ENCODE peak calls at places on chromosomes 2 and 18, in six cellular contexts. H is fibroblast of the conjunctiva; D is BJ; W is stimulated activated CD4-positive, alpha-beta T cell treated with anti-CD3 and anti-CD28 coated beads, Interleukin-1b, Interleukin-23, amount 100 ng/mL, for 4 hours; O is activated naive CD8-positive, alpha-beta T cell treated with anti-CD3 and anti-CD28 coated beads, Interleukin-2, amount 50 U/mL, for 24 hours; Z is suprapubic skin. Q is an unnamed sample.

GRCh38 chr2:222884765-222885424 is 24.1 kb downstream of the ACSL3 start:
- DNase-seq in Z (no peak), O (no peak), H (no peak), D (no peak), W (no peak), Q (no peak)

GRCh38 chr18:59267511-59268126 is 5.6 kb downstream of the RAX start:
- DNase-seq in O (no peak), Z (no peak), W (no peak), H (no peak), D (no peak), Q (no peak)

GRCh38 chr18:12304351-12305210 is 3.5 kb upstream of the TUBB6 start:
- DNase-seq in W (no peak), Z (peak), O (no peak), D (no peak), H (no peak), Q (no peak)

GRCh38 chr2:209613941-209614340 is 157.7 kb upstream of the UNC80 start:
- DNase-seq in D (no peak), W (no peak), H (no peak), Z (no peak), O (no peak), Q (no peak)

GRCh38 chr18:72833471-72833870 is 34.3 kb downstream of the NETO1 start:
- DNase-seq in Z (no peak), H (no peak), D (no peak), O (no peak), W (no peak), Q (no peak)

GRCh38 chr2:127560929-127561275 is 25.4 kb downstream of the MYO7B start:
- DNase-seq in H (peak), W (no peak), Z (no peak), D (no peak), O (no peak), Q (peak)

GRCh38 chr2:172830482-172830881 is 94.8 kb downstream of the RAPGEF4 start:
- DNase-seq in D (no peak), H (no peak), W (no peak), Z (no peak), O (no peak), Q (no peak)

GRCh38 chr2:161681043-161681442 is 56.8 kb downstream of the SLC4A10 start:
- DNase-seq in Z (no peak), D (no peak), O (no peak), W (no peak), H (peak), Q (no peak)

GRCh38 chr2:71620851-71621251 is 167.5 kb downstream of the DYSF start:
- DNase-seq in W (no peak), O (no peak), Z (peak), H (no peak), D (no peak), Q (no peak)

GRCh38 chr18:73381361-73382031 is 513.7 kb upstream of the NETO1 start:
- DNase-seq in O (no peak), W (no peak), H (no peak), D (no peak), Z (no peak), Q (no peak)

GRCh38 chr2:164692958-164693357 is 71.7 kb upstream of the GRB14 start:
- DNase-seq in H (no peak), W (no peak), O (no peak), D (no peak), Z (no peak), Q (no peak)

GRCh38 chr2:11556101-11556806 is 22.4 kb downstream of the GREB1 start:
- DNase-seq in D (no peak), H (no peak), O (no peak), W (no peak), Z (no peak), Q (no peak)

GRCh38 chr2:100563407-100564247 is 834 bp downstream of the PDCL3 start:
- DNase-seq in Z (peak), H (no peak), W (no peak), D (no peak), O (no peak), Q (no peak)

GRCh38 chr2:160433466-160434172 is 60.0 kb downstream of the RBMS1 start:
- DNase-seq in H (no peak), W (no peak), Z (no peak), O (no peak), D (no peak), Q (no peak)

GRCh38 chr2:1793868-1794445 is 49.6 kb upstream of the PXDN start:
- DNase-seq in O (no peak), W (no peak), Z (no peak), H (no peak), D (no peak), Q (no peak)

GRCh38 chr2:14761118-14761517 is 128.6 kb downstream of the LRATD1 start:
- DNase-seq in Z (no peak), W (no peak), O (no peak), H (no peak), D (no peak), Q (no peak)

GRCh38 chr2:223884399-223884798 is 47.0 kb upstream of the AP1S3 start:
- DNase-seq in O (no peak), D (no peak), W (no peak), Z (no peak), H (no peak), Q (no peak)

GRCh38 chr18:46538376-46538775 is 118.6 kb downstream of the LOXHD1 start:
- DNase-seq in W (no peak), O (no peak), H (no peak), Z (no peak), D (no peak), Q (no peak)

GRCh38 chr18:29660777-29661176 is 1381.8 kb downstream of the DSC3 start:
- DNase-seq in Z (no peak), O (no peak), D (no peak), H (no peak), W (no peak), Q (no peak)

GRCh38 chr2:204842731-204843490 is 297.6 kb downstream of the PARD3B start:
- DNase-seq in Z (no peak), W (no peak), O (no peak), D (peak), H (peak), Q (peak)

GRCh38 chr2:224938670-224939309 is 103.5 kb downstream of the DOCK10 start:
- DNase-seq in Z (no peak), O (no peak), W (no peak), D (no peak), H (no peak), Q (peak)